ENCODE peak calls at places on chromosomes 12 and 14, in nine cellular contexts. R, O, M, T, W, X, V, G and J are unnamed samples.

GRCh38 chr12:98895086-98895651 is 250.1 kb downstream of the APAF1 start:
- DNase-seq in R (no peak), O (peak), M (no peak), T (no peak), W (no peak), X (no peak), V (no peak), G (no peak), J (no peak)

GRCh38 chr12:67592228-67593011 is 56.1 kb upstream of the DYRK2 start:
- DNase-seq in R (peak), O (no peak), M (peak), T (peak), W (peak), X (no peak), V (no peak), G (no peak), J (peak)

GRCh38 chr12:69036533-69036932 is 103.6 kb upstream of the CPM start:
- DNase-seq in R (no peak), O (no peak), M (no peak), T (no peak), W (no peak), X (no peak), V (no peak), G (no peak), J (no peak)

GRCh38 chr14:77151245-77151644 is 9.7 kb upstream of the ZDHHC22 start:
- DNase-seq in R (peak), O (no peak), M (no peak), T (peak), W (no peak), X (peak), V (no peak), G (no peak), J (no peak)

GRCh38 chr14:23094666-23095195 is at the start of gene ACIN1:
- DNase-seq in R (peak), O (no peak), M (peak), T (peak), W (no peak), X (no peak), V (no peak), G (peak), J (peak)

GRCh38 chr12:120468846-120469449 is 600 bp downstream of the SRSF9 start:
- DNase-seq in R (peak), O (peak), M (no peak), T (peak), W (peak), X (no peak), V (no peak), G (peak), J (no peak)

GRCh38 chr12:131333621-131334440 is 377.1 kb upstream of the SFSWAP start:
- DNase-seq in R (no peak), O (no peak), M (no peak), T (no peak), W (no peak), X (no peak), V (no peak), G (no peak), J (no peak)

GRCh38 chr12:115464008-115464672 is 780.2 kb upstream of the TBX3 start:
- DNase-seq in R (no peak), O (no peak), M (peak), T (no peak), W (no peak), X (no peak), V (no peak), G (no peak), J (peak)

GRCh38 chr12:71075743-71076142 is 82.1 kb downstream of the TSPAN8 start:
- DNase-seq in R (peak), O (no peak), M (no peak), T (no peak), W (no peak), X (no peak), V (no peak), G (no peak), J (no peak)